ENCODE peak calls at places on chromosomes 3 and 15, in eight cellular contexts. One of them, this sample, is unnamed.

GRCh38 chr15:55494927-55495326 is 13.1 kb downstream of the DNAAF4 start:
- DNase-seq in WTC11: no peak
- DNase-seq in ELF-1: no peak
- DNase-seq in pancreas: no peak
- DNase-seq in breast epithelium: no peak
- DNase-seq in sciatic nerve: no peak
- DNase-seq in kidney: no peak
- DNase-seq in neural progenitor cell: no peak
- DNase-seq in this sample: no peak

GRCh38 chr3:31959951-31960792 is 20.9 kb downstream of the OSBPL10 start:
- DNase-seq in WTC11: peak
- DNase-seq in ELF-1: peak
- DNase-seq in pancreas: no peak
- DNase-seq in breast epithelium: no peak
- DNase-seq in sciatic nerve: no peak
- DNase-seq in kidney: no peak
- DNase-seq in neural progenitor cell: peak
- DNase-seq in this sample: no peak

GRCh38 chr3:468172-468571 is 271.6 kb downstream of the CHL1 start:
- DNase-seq in WTC11: no peak
- DNase-seq in ELF-1: no peak
- DNase-seq in pancreas: no peak
- DNase-seq in breast epithelium: no peak
- DNase-seq in sciatic nerve: no peak
- DNase-seq in kidney: no peak
- DNase-seq in neural progenitor cell: peak
- DNase-seq in this sample: no peak

GRCh38 chr15:63256433-63256884 is 20.9 kb upstream of the APH1B start:
- DNase-seq in WTC11: no peak
- DNase-seq in ELF-1: no peak
- DNase-seq in pancreas: no peak
- DNase-seq in breast epithelium: no peak
- DNase-seq in sciatic nerve: no peak
- DNase-seq in kidney: no peak
- DNase-seq in neural progenitor cell: peak
- DNase-seq in this sample: no peak

GRCh38 chr3:10557783-10558373 is 52.5 kb upstream of the ATP2B2 start:
- DNase-seq in WTC11: no peak
- DNase-seq in ELF-1: no peak
- DNase-seq in pancreas: no peak
- DNase-seq in breast epithelium: peak
- DNase-seq in sciatic nerve: no peak
- DNase-seq in kidney: no peak
- DNase-seq in neural progenitor cell: no peak
- DNase-seq in this sample: no peak

GRCh38 chr3:149371001-149371722 is 6.3 kb downstream of the TM4SF1 start:
- DNase-seq in WTC11: no peak
- DNase-seq in ELF-1: no peak
- DNase-seq in pancreas: no peak
- DNase-seq in breast epithelium: no peak
- DNase-seq in sciatic nerve: no peak
- DNase-seq in kidney: no peak
- DNase-seq in neural progenitor cell: peak
- DNase-seq in this sample: no peak

GRCh38 chr15:32842081-32842480 is 124.3 kb downstream of the GREM1 start:
- DNase-seq in WTC11: no peak
- DNase-seq in ELF-1: no peak
- DNase-seq in pancreas: no peak
- DNase-seq in breast epithelium: no peak
- DNase-seq in sciatic nerve: no peak
- DNase-seq in kidney: no peak
- DNase-seq in neural progenitor cell: no peak
- DNase-seq in this sample: no peak

GRCh38 chr15:44565387-44566169 is 28.6 kb downstream of the EIF3J start:
- DNase-seq in WTC11: no peak
- DNase-seq in ELF-1: no peak
- DNase-seq in pancreas: no peak
- DNase-seq in breast epithelium: no peak
- DNase-seq in sciatic nerve: no peak
- DNase-seq in kidney: no peak
- DNase-seq in neural progenitor cell: no peak
- DNase-seq in this sample: no peak

GRCh38 chr15:65644282-65644681 is 22.5 kb downstream of the SLC24A1 start:
- DNase-seq in WTC11: no peak
- DNase-seq in ELF-1: no peak
- DNase-seq in pancreas: no peak
- DNase-seq in breast epithelium: no peak
- DNase-seq in sciatic nerve: no peak
- DNase-seq in kidney: no peak
- DNase-seq in neural progenitor cell: no peak
- DNase-seq in this sample: no peak

GRCh38 chr3:40504636-40505430 is 1.0 kb upstream of the ZNF620 start:
- DNase-seq in WTC11: no peak
- DNase-seq in ELF-1: no peak
- DNase-seq in pancreas: no peak
- DNase-seq in breast epithelium: no peak
- DNase-seq in sciatic nerve: no peak
- DNase-seq in kidney: no peak
- DNase-seq in neural progenitor cell: no peak
- DNase-seq in this sample: no peak

GRCh38 chr15:63474810-63475316 is 29.5 kb upstream of the USP3 start:
- DNase-seq in WTC11: no peak
- DNase-seq in ELF-1: no peak
- DNase-seq in pancreas: no peak
- DNase-seq in breast epithelium: no peak
- DNase-seq in sciatic nerve: no peak
- DNase-seq in kidney: no peak
- DNase-seq in neural progenitor cell: no peak
- DNase-seq in this sample: no peak

GRCh38 chr3:71258116-71258515 is 325.4 kb downstream of the FOXP1 start:
- DNase-seq in WTC11: no peak
- DNase-seq in ELF-1: no peak
- DNase-seq in pancreas: no peak
- DNase-seq in breast epithelium: no peak
- DNase-seq in sciatic nerve: no peak
- DNase-seq in kidney: no peak
- DNase-seq in neural progenitor cell: no peak
- DNase-seq in this sample: no peak

GRCh38 chr3:46576-46975 is 150.0 kb upstream of the CHL1 start:
- DNase-seq in WTC11: no peak
- DNase-seq in ELF-1: no peak
- DNase-seq in pancreas: no peak
- DNase-seq in breast epithelium: no peak
- DNase-seq in sciatic nerve: no peak
- DNase-seq in kidney: no peak
- DNase-seq in neural progenitor cell: no peak
- DNase-seq in this sample: no peak

GRCh38 chr3:123421353-123422174 is 27.3 kb downstream of the ADCY5 start:
- DNase-seq in WTC11: no peak
- DNase-seq in ELF-1: no peak
- DNase-seq in pancreas: no peak
- DNase-seq in breast epithelium: no peak
- DNase-seq in sciatic nerve: peak
- DNase-seq in kidney: peak
- DNase-seq in neural progenitor cell: no peak
- DNase-seq in this sample: no peak

GRCh38 chr15:82986442-82986780 is 401 bp downstream of the RAMAC start:
- DNase-seq in WTC11: no peak
- DNase-seq in ELF-1: no peak
- DNase-seq in pancreas: no peak
- DNase-seq in breast epithelium: no peak
- DNase-seq in sciatic nerve: no peak
- DNase-seq in kidney: no peak
- DNase-seq in neural progenitor cell: no peak
- DNase-seq in this sample: no peak

GRCh38 chr3:138673641-138674040 is 65.1 kb downstream of the FAIM start:
- DNase-seq in WTC11: no peak
- DNase-seq in ELF-1: peak
- DNase-seq in pancreas: no peak
- DNase-seq in breast epithelium: no peak
- DNase-seq in sciatic nerve: no peak
- DNase-seq in kidney: no peak
- DNase-seq in neural progenitor cell: no peak
- DNase-seq in this sample: no peak

GRCh38 chr3:13016083-13016725 is 57.0 kb downstream of the IQSEC1 start:
- DNase-seq in WTC11: no peak
- DNase-seq in ELF-1: peak
- DNase-seq in pancreas: no peak
- DNase-seq in breast epithelium: peak
- DNase-seq in sciatic nerve: no peak
- DNase-seq in kidney: peak
- DNase-seq in neural progenitor cell: no peak
- DNase-seq in this sample: no peak

GRCh38 chr3:52091566-52092290 is 35.4 kb upstream of the DUSP7 start:
- DNase-seq in WTC11: no peak
- DNase-seq in ELF-1: no peak
- DNase-seq in pancreas: peak
- DNase-seq in breast epithelium: no peak
- DNase-seq in sciatic nerve: no peak
- DNase-seq in kidney: peak
- DNase-seq in neural progenitor cell: no peak
- DNase-seq in this sample: no peak

GRCh38 chr3:105274958-105275357 is 91.8 kb upstream of the ALCAM start:
- DNase-seq in WTC11: no peak
- DNase-seq in ELF-1: no peak
- DNase-seq in pancreas: no peak
- DNase-seq in breast epithelium: no peak
- DNase-seq in sciatic nerve: no peak
- DNase-seq in kidney: no peak
- DNase-seq in neural progenitor cell: no peak
- DNase-seq in this sample: no peak

GRCh38 chr3:17432237-17432636 is 310.2 kb downstream of the TBC1D5 start:
- DNase-seq in WTC11: no peak
- DNase-seq in ELF-1: no peak
- DNase-seq in pancreas: no peak
- DNase-seq in breast epithelium: no peak
- DNase-seq in sciatic nerve: no peak
- DNase-seq in kidney: no peak
- DNase-seq in neural progenitor cell: no peak
- DNase-seq in this sample: no peak

GRCh38 chr3:43859766-43860165 is 169.0 kb downstream of the ABHD5 start:
- DNase-seq in WTC11: no peak
- DNase-seq in ELF-1: no peak
- DNase-seq in pancreas: no peak
- DNase-seq in breast epithelium: no peak
- DNase-seq in sciatic nerve: no peak
- DNase-seq in kidney: no peak
- DNase-seq in neural progenitor cell: no peak
- DNase-seq in this sample: no peak

GRCh38 chr3:94875149-94875548 is 812.3 kb downstream of the NSUN3 start:
- DNase-seq in WTC11: no peak
- DNase-seq in ELF-1: no peak
- DNase-seq in pancreas: peak
- DNase-seq in breast epithelium: no peak
- DNase-seq in sciatic nerve: no peak
- DNase-seq in kidney: no peak
- DNase-seq in neural progenitor cell: peak
- DNase-seq in this sample: no peak

GRCh38 chr15:64749167-64749566 is 26.2 kb downstream of the RBPMS2 start:
- DNase-seq in WTC11: no peak
- DNase-seq in ELF-1: no peak
- DNase-seq in pancreas: no peak
- DNase-seq in breast epithelium: no peak
- DNase-seq in sciatic nerve: no peak
- DNase-seq in kidney: no peak
- DNase-seq in neural progenitor cell: no peak
- DNase-seq in this sample: no peak

GRCh38 chr3:125256675-125257074 is 44.1 kb upstream of the SLC12A8 start:
- DNase-seq in WTC11: no peak
- DNase-seq in ELF-1: no peak
- DNase-seq in pancreas: no peak
- DNase-seq in breast epithelium: no peak
- DNase-seq in sciatic nerve: no peak
- DNase-seq in kidney: no peak
- DNase-seq in neural progenitor cell: no peak
- DNase-seq in this sample: no peak

GRCh38 chr3:98701276-98701675 is 61.9 kb upstream of the ST3GAL6 start:
- DNase-seq in WTC11: no peak
- DNase-seq in ELF-1: no peak
- DNase-seq in pancreas: no peak
- DNase-seq in breast epithelium: no peak
- DNase-seq in sciatic nerve: no peak
- DNase-seq in kidney: no peak
- DNase-seq in neural progenitor cell: no peak
- DNase-seq in this sample: no peak

GRCh38 chr3:183560607-183561006 is 5.1 kb upstream of the KLHL6 start:
- DNase-seq in WTC11: no peak
- DNase-seq in ELF-1: peak
- DNase-seq in pancreas: no peak
- DNase-seq in breast epithelium: no peak
- DNase-seq in sciatic nerve: no peak
- DNase-seq in kidney: no peak
- DNase-seq in neural progenitor cell: peak
- DNase-seq in this sample: peak

GRCh38 chr3:152309535-152310317 is 41.0 kb downstream of the MBNL1 start:
- DNase-seq in WTC11: no peak
- DNase-seq in ELF-1: no peak
- DNase-seq in pancreas: no peak
- DNase-seq in breast epithelium: no peak
- DNase-seq in sciatic nerve: no peak
- DNase-seq in kidney: no peak
- DNase-seq in neural progenitor cell: no peak
- DNase-seq in this sample: no peak

GRCh38 chr3:55885721-55886120 is 398.6 kb upstream of the WNT5A start:
- DNase-seq in WTC11: no peak
- DNase-seq in ELF-1: no peak
- DNase-seq in pancreas: no peak
- DNase-seq in breast epithelium: no peak
- DNase-seq in sciatic nerve: no peak
- DNase-seq in kidney: no peak
- DNase-seq in neural progenitor cell: no peak
- DNase-seq in this sample: no peak

GRCh38 chr3:172853911-172854648 is 103.6 kb downstream of the ECT2 start:
- DNase-seq in WTC11: peak
- DNase-seq in ELF-1: peak
- DNase-seq in pancreas: no peak
- DNase-seq in breast epithelium: no peak
- DNase-seq in sciatic nerve: no peak
- DNase-seq in kidney: no peak
- DNase-seq in neural progenitor cell: peak
- DNase-seq in this sample: no peak

GRCh38 chr15:69315402-69316110 is 16.8 kb downstream of the PAQR5 start:
- DNase-seq in WTC11: no peak
- DNase-seq in ELF-1: no peak
- DNase-seq in pancreas: no peak
- DNase-seq in breast epithelium: no peak
- DNase-seq in sciatic nerve: no peak
- DNase-seq in kidney: no peak
- DNase-seq in neural progenitor cell: no peak
- DNase-seq in this sample: no peak

GRCh38 chr3:127170794-127171193 is 22.1 kb upstream of the PRR23E start:
- DNase-seq in WTC11: no peak
- DNase-seq in ELF-1: peak
- DNase-seq in pancreas: no peak
- DNase-seq in breast epithelium: no peak
- DNase-seq in sciatic nerve: no peak
- DNase-seq in kidney: peak
- DNase-seq in neural progenitor cell: peak
- DNase-seq in this sample: no peak

GRCh38 chr3:149965278-149965677 is 5.4 kb downstream of the PFN2 start:
- DNase-seq in WTC11: no peak
- DNase-seq in ELF-1: no peak
- DNase-seq in pancreas: no peak
- DNase-seq in breast epithelium: no peak
- DNase-seq in sciatic nerve: no peak
- DNase-seq in kidney: no peak
- DNase-seq in neural progenitor cell: no peak
- DNase-seq in this sample: no peak

GRCh38 chr3:186532641-186533072 is 11.5 kb downstream of the CRYGS start:
- DNase-seq in WTC11: no peak
- DNase-seq in ELF-1: peak
- DNase-seq in pancreas: no peak
- DNase-seq in breast epithelium: no peak
- DNase-seq in sciatic nerve: no peak
- DNase-seq in kidney: no peak
- DNase-seq in neural progenitor cell: peak
- DNase-seq in this sample: no peak

GRCh38 chr3:133927543-133928066 is 31.9 kb upstream of the RAB6B start:
- DNase-seq in WTC11: peak
- DNase-seq in ELF-1: peak
- DNase-seq in pancreas: no peak
- DNase-seq in breast epithelium: no peak
- DNase-seq in sciatic nerve: no peak
- DNase-seq in kidney: peak
- DNase-seq in neural progenitor cell: peak
- DNase-seq in this sample: peak

This sample was measured in left lobe of liver.